ENCODE peak calls at places on chromosomes 3 and 15, in ten cellular contexts. One of them, this sample, is unnamed.

GRCh38 chr15:73572296-73572695 is 60.9 kb downstream of the NPTN start:
- DNase-seq in aorta: no peak
- DNase-seq in endodermal cell: no peak
- DNase-seq in left ventricle myocardium inferior: no peak
- DNase-seq in tibial artery: no peak
- DNase-seq in effector memory CD4-positive, alpha-beta T cell: no peak
- DNase-seq in SJSA1: no peak
- DNase-seq in CD8-positive, alpha-beta memory T cell: no peak
- DNase-seq in cardiac muscle cell: no peak
- DNase-seq in CD4-positive, alpha-beta T cell: no peak
- DNase-seq in this sample: no peak

GRCh38 chr15:72227192-72227586 is 3.8 kb downstream of the PKM start:
- DNase-seq in aorta: no peak
- DNase-seq in endodermal cell: no peak
- DNase-seq in left ventricle myocardium inferior: no peak
- DNase-seq in tibial artery: peak; percentile 65
- DNase-seq in effector memory CD4-positive, alpha-beta T cell: peak; percentile 11
- DNase-seq in SJSA1: no peak
- DNase-seq in CD8-positive, alpha-beta memory T cell: no peak
- DNase-seq in cardiac muscle cell: no peak
- DNase-seq in CD4-positive, alpha-beta T cell: no peak
- DNase-seq in this sample: peak; percentile 31

GRCh38 chr15:63509933-63510547 is 5.6 kb downstream of the USP3 start:
- DNase-seq in aorta: no peak
- DNase-seq in endodermal cell: no peak
- DNase-seq in left ventricle myocardium inferior: no peak
- DNase-seq in tibial artery: no peak
- DNase-seq in effector memory CD4-positive, alpha-beta T cell: no peak
- DNase-seq in SJSA1: peak; percentile 41
- DNase-seq in CD8-positive, alpha-beta memory T cell: no peak
- DNase-seq in cardiac muscle cell: no peak
- DNase-seq in CD4-positive, alpha-beta T cell: no peak
- DNase-seq in this sample: no peak

GRCh38 chr3:113035387-113035982 is 44.7 kb downstream of the GTPBP8 start:
- DNase-seq in aorta: no peak
- DNase-seq in endodermal cell: peak; percentile 77
- DNase-seq in left ventricle myocardium inferior: no peak
- DNase-seq in tibial artery: no peak
- DNase-seq in effector memory CD4-positive, alpha-beta T cell: no peak
- DNase-seq in SJSA1: no peak
- DNase-seq in CD8-positive, alpha-beta memory T cell: peak; percentile 24
- DNase-seq in cardiac muscle cell: peak; percentile 66
- DNase-seq in CD4-positive, alpha-beta T cell: no peak
- DNase-seq in this sample: peak; percentile 54

GRCh38 chr3:149726716-149727407 is 25.4 kb downstream of the COMMD2 start:
- DNase-seq in aorta: no peak
- DNase-seq in endodermal cell: no peak
- DNase-seq in left ventricle myocardium inferior: no peak
- DNase-seq in tibial artery: no peak
- DNase-seq in effector memory CD4-positive, alpha-beta T cell: no peak
- DNase-seq in SJSA1: no peak
- DNase-seq in CD8-positive, alpha-beta memory T cell: no peak
- DNase-seq in cardiac muscle cell: no peak
- DNase-seq in CD4-positive, alpha-beta T cell: no peak
- DNase-seq in this sample: no peak

GRCh38 chr15:89888214-89888804 is 5.5 kb downstream of the AP3S2 start:
- DNase-seq in aorta: no peak
- DNase-seq in endodermal cell: peak; percentile 63
- DNase-seq in left ventricle myocardium inferior: no peak
- DNase-seq in tibial artery: no peak
- DNase-seq in effector memory CD4-positive, alpha-beta T cell: no peak
- DNase-seq in SJSA1: peak; percentile 9
- DNase-seq in CD8-positive, alpha-beta memory T cell: no peak
- DNase-seq in cardiac muscle cell: peak; percentile 14
- DNase-seq in CD4-positive, alpha-beta T cell: no peak
- DNase-seq in this sample: peak; percentile 35

GRCh38 chr3:52521488-52521824 is 12.2 kb downstream of the NT5DC2 start:
- DNase-seq in aorta: peak; percentile 53
- DNase-seq in endodermal cell: no peak
- DNase-seq in left ventricle myocardium inferior: no peak
- DNase-seq in tibial artery: no peak
- DNase-seq in effector memory CD4-positive, alpha-beta T cell: no peak
- DNase-seq in SJSA1: no peak
- DNase-seq in CD8-positive, alpha-beta memory T cell: no peak
- DNase-seq in cardiac muscle cell: no peak
- DNase-seq in CD4-positive, alpha-beta T cell: no peak
- DNase-seq in this sample: no peak

GRCh38 chr15:55740981-55741591 is 1.9 kb downstream of the PRTG start:
- DNase-seq in aorta: no peak
- DNase-seq in endodermal cell: no peak
- DNase-seq in left ventricle myocardium inferior: no peak
- DNase-seq in tibial artery: no peak
- DNase-seq in effector memory CD4-positive, alpha-beta T cell: no peak
- DNase-seq in SJSA1: no peak
- DNase-seq in CD8-positive, alpha-beta memory T cell: no peak
- DNase-seq in cardiac muscle cell: no peak
- DNase-seq in CD4-positive, alpha-beta T cell: no peak
- DNase-seq in this sample: no peak

GRCh38 chr3:128237348-128238099 is 84.2 kb downstream of the EEFSEC start:
- DNase-seq in aorta: no peak
- DNase-seq in endodermal cell: no peak
- DNase-seq in left ventricle myocardium inferior: no peak
- DNase-seq in tibial artery: no peak
- DNase-seq in effector memory CD4-positive, alpha-beta T cell: no peak
- DNase-seq in SJSA1: no peak
- DNase-seq in CD8-positive, alpha-beta memory T cell: no peak
- DNase-seq in cardiac muscle cell: no peak
- DNase-seq in CD4-positive, alpha-beta T cell: no peak
- DNase-seq in this sample: no peak

DNA sequence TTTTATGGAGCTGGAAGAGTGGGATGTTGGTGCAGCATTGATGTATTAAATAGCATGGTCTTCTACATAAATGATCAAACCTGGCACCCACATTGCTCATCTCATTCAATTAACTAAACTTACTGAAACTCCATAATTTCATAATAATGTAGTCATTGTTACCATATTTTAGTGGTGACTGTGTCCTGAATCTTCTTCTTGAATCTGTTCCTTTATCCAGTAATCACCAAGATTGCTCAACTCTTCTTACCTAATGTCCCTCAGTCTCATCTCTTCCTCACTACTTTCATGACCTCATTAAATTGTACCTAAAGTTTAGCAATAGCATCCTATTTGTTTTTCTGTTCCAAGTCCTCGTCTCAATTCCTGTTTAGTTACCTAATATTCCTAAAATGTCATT is 69.8 kb downstream of the FGF7 start:
- DNase-seq in aorta: no peak
- DNase-seq in endodermal cell: no peak
- DNase-seq in left ventricle myocardium inferior: no peak
- DNase-seq in tibial artery: no peak
- DNase-seq in effector memory CD4-positive, alpha-beta T cell: no peak
- DNase-seq in SJSA1: no peak
- DNase-seq in CD8-positive, alpha-beta memory T cell: no peak
- DNase-seq in cardiac muscle cell: no peak
- DNase-seq in CD4-positive, alpha-beta T cell: no peak
- DNase-seq in this sample: no peak
- H3K27ac ChIP-seq in aorta: no peak overlapping the region
- H3K27ac ChIP-seq in endodermal cell: no peak overlapping the region
- H3K27ac ChIP-seq in left ventricle myocardium inferior: no peak overlapping the region
- H3K27ac ChIP-seq in tibial artery: no peak overlapping the region
- H3K27ac ChIP-seq in effector memory CD4-positive, alpha-beta T cell: no peak overlapping the region
- H3K27ac ChIP-seq in SJSA1: no peak overlapping the region
- H3K27ac ChIP-seq in CD8-positive, alpha-beta memory T cell: no peak overlapping the region
- H3K27ac ChIP-seq in cardiac muscle cell: no peak overlapping the region
- H3K27ac ChIP-seq in CD4-positive, alpha-beta T cell: no peak overlapping the region
- H3K27ac ChIP-seq in this sample: no peak overlapping the region

GRCh38 chr3:50355829-50356552 is 3.3 kb downstream of the TMEM115 start:
- DNase-seq in aorta: no peak
- DNase-seq in endodermal cell: no peak
- DNase-seq in left ventricle myocardium inferior: no peak
- DNase-seq in tibial artery: no peak
- DNase-seq in effector memory CD4-positive, alpha-beta T cell: no peak
- DNase-seq in SJSA1: no peak
- DNase-seq in CD8-positive, alpha-beta memory T cell: no peak
- DNase-seq in cardiac muscle cell: no peak
- DNase-seq in CD4-positive, alpha-beta T cell: no peak
- DNase-seq in this sample: no peak

GRCh38 chr3:50358927-50359759 is at the start of gene TMEM115:
- DNase-seq in aorta: peak; percentile 98
- DNase-seq in endodermal cell: peak; percentile 99
- DNase-seq in left ventricle myocardium inferior: peak; percentile 95
- DNase-seq in tibial artery: peak; percentile 99
- DNase-seq in effector memory CD4-positive, alpha-beta T cell: peak; percentile 89
- DNase-seq in SJSA1: peak; percentile 92
- DNase-seq in CD8-positive, alpha-beta memory T cell: peak; percentile 96
- DNase-seq in cardiac muscle cell: peak; percentile 98
- DNase-seq in CD4-positive, alpha-beta T cell: peak; percentile 92
- DNase-seq in this sample: peak; percentile 99

GRCh38 chr3:50359760-50360110 is 414 bp upstream of the TMEM115 start:
- DNase-seq in aorta: no peak
- DNase-seq in endodermal cell: no peak
- DNase-seq in left ventricle myocardium inferior: no peak
- DNase-seq in tibial artery: no peak
- DNase-seq in effector memory CD4-positive, alpha-beta T cell: no peak
- DNase-seq in SJSA1: no peak
- DNase-seq in CD8-positive, alpha-beta memory T cell: no peak
- DNase-seq in cardiac muscle cell: no peak
- DNase-seq in CD4-positive, alpha-beta T cell: no peak
- DNase-seq in this sample: no peak

GRCh38 chr3:50356553-50356952 is 2.8 kb downstream of the TMEM115 start:
- DNase-seq in aorta: no peak
- DNase-seq in endodermal cell: no peak
- DNase-seq in left ventricle myocardium inferior: peak; percentile 31
- DNase-seq in tibial artery: no peak
- DNase-seq in effector memory CD4-positive, alpha-beta T cell: no peak
- DNase-seq in SJSA1: no peak
- DNase-seq in CD8-positive, alpha-beta memory T cell: no peak
- DNase-seq in cardiac muscle cell: no peak
- DNase-seq in CD4-positive, alpha-beta T cell: no peak
- DNase-seq in this sample: peak; percentile 67

DNA sequence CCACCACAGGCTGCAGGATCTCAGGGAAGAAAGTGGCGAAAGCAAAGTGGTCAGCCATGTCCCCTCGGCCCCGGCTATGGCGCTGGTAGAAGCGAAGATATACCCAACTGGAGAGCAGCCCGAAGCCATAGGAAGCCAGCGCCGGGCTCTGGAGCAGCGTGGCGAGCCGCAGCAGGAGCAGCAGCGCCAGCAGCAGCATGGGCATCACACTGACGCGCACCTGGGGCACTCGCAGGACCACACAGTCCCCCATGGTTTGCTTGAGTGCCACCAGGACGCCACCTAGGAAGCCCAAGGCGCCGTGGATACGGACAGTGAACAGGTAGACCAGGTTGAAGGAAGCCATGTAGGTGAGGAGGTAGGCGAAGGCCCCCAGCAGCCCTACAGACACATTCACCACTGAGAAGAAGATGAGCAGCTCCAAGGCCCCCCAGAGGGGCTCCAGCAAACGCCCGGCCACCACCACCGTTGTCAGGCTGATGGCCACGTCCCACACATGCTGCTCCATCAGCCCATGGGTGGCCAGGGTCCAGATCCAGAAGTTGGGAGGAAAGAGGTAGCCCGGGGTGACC is 880 bp downstream of the TMEM115 start:
- DNase-seq in aorta: no peak
- DNase-seq in endodermal cell: no peak
- DNase-seq in left ventricle myocardium inferior: no peak
- DNase-seq in tibial artery: no peak
- DNase-seq in effector memory CD4-positive, alpha-beta T cell: no peak
- DNase-seq in SJSA1: no peak
- DNase-seq in CD8-positive, alpha-beta memory T cell: no peak
- DNase-seq in cardiac muscle cell: no peak
- DNase-seq in CD4-positive, alpha-beta T cell: no peak
- DNase-seq in this sample: no peak
- H3K27ac ChIP-seq in aorta: no peak overlapping the region
- H3K27ac ChIP-seq in endodermal cell: no peak overlapping the region
- H3K27ac ChIP-seq in left ventricle myocardium inferior: peak overlapping the region; percentile 92
- H3K27ac ChIP-seq in tibial artery: peak overlapping the region; percentile 86
- H3K27ac ChIP-seq in effector memory CD4-positive, alpha-beta T cell: peak overlapping the region; percentile 87
- H3K27ac ChIP-seq in SJSA1: peak overlapping the region; percentile 27
- H3K27ac ChIP-seq in CD8-positive, alpha-beta memory T cell: peak overlapping the region; percentile 76
- H3K27ac ChIP-seq in cardiac muscle cell: peak overlapping the region; percentile 89
- H3K27ac ChIP-seq in CD4-positive, alpha-beta T cell: peak overlapping the region; percentile 84
- H3K27ac ChIP-seq in this sample: peak overlapping the region; percentile 80

DNA sequence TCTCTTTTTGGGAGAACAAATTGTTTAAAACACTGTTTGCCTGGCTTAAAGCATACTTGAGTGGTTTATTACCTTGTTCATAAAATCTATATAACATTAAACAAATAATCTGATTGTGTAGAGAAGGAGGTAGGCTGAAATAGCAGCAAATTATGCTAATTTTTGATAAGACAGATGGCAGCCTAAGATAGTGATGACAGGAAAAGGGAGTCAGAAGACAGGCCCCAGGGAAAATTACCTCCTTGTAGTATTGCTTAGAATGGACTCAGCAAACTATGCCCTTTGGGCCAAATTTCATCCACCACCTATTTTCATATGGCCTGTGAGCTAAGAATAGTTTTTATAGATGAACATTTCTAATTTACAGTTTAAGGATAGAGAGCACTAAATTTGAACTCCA is 37.8 kb downstream of the CHD2 start:
- DNase-seq in aorta: no peak
- DNase-seq in endodermal cell: no peak
- DNase-seq in left ventricle myocardium inferior: no peak
- DNase-seq in tibial artery: no peak
- DNase-seq in effector memory CD4-positive, alpha-beta T cell: no peak
- DNase-seq in SJSA1: no peak
- DNase-seq in CD8-positive, alpha-beta memory T cell: no peak
- DNase-seq in cardiac muscle cell: no peak
- DNase-seq in CD4-positive, alpha-beta T cell: no peak
- DNase-seq in this sample: no peak
- H3K27ac ChIP-seq in aorta: no peak overlapping the region
- H3K27ac ChIP-seq in endodermal cell: no peak overlapping the region
- H3K27ac ChIP-seq in left ventricle myocardium inferior: no peak overlapping the region
- H3K27ac ChIP-seq in tibial artery: no peak overlapping the region
- H3K27ac ChIP-seq in effector memory CD4-positive, alpha-beta T cell: no peak overlapping the region
- H3K27ac ChIP-seq in SJSA1: no peak overlapping the region
- H3K27ac ChIP-seq in CD8-positive, alpha-beta memory T cell: no peak overlapping the region
- H3K27ac ChIP-seq in cardiac muscle cell: peak overlapping the region; percentile 77
- H3K27ac ChIP-seq in CD4-positive, alpha-beta T cell: no peak overlapping the region
- H3K27ac ChIP-seq in this sample: no peak overlapping the region

DNA sequence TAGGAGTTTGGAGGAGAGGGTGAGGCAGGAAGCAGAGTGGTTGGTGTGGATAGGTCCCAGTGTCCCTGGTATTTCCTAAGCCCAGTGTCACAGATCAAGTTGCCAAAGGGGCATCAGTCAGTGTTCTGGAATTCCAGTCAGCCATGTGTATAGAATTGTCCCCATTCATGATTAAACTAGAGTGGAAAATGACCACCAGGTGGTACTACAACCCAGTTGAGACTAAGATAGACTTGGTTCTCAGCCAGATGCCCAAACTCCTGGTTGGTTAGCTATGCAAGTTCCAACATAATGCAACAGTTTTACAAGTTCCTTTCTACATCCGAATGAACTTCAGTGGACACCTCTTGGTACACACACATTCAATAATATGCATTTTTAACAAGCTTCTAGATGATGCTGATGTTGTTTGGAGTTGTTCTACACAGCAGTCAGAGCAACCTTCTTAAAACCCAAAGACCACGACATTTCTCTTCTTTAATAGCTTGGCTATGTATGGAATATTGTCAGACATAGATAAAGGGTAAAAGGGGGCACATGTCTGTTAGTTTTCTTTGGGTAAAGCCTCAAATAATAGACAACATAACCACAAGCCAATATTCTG is 8.4 kb upstream of the ATR start:
- DNase-seq in aorta: no peak
- DNase-seq in endodermal cell: peak; percentile 62
- DNase-seq in left ventricle myocardium inferior: no peak
- DNase-seq in tibial artery: no peak
- DNase-seq in effector memory CD4-positive, alpha-beta T cell: no peak
- DNase-seq in SJSA1: peak; percentile 52
- DNase-seq in CD8-positive, alpha-beta memory T cell: peak; percentile 25
- DNase-seq in cardiac muscle cell: peak; percentile 86
- DNase-seq in CD4-positive, alpha-beta T cell: no peak
- DNase-seq in this sample: no peak
- H3K27ac ChIP-seq in aorta: no peak overlapping the region
- H3K27ac ChIP-seq in endodermal cell: no peak overlapping the region
- H3K27ac ChIP-seq in left ventricle myocardium inferior: no peak overlapping the region
- H3K27ac ChIP-seq in tibial artery: no peak overlapping the region
- H3K27ac ChIP-seq in effector memory CD4-positive, alpha-beta T cell: no peak overlapping the region
- H3K27ac ChIP-seq in SJSA1: no peak overlapping the region
- H3K27ac ChIP-seq in CD8-positive, alpha-beta memory T cell: no peak overlapping the region
- H3K27ac ChIP-seq in cardiac muscle cell: no peak overlapping the region
- H3K27ac ChIP-seq in CD4-positive, alpha-beta T cell: no peak overlapping the region
- H3K27ac ChIP-seq in this sample: no peak overlapping the region

This sample was measured in HL-60.